ENCODE peak calls at places on chromosomes 12 and 14, in eight cellular contexts. I is tibial nerve, X is adrenal gland, J is gastrocnemius medialis, U is uterus, Z is A549, B is suprapubic skin, G is IMR-90. K is an unnamed sample.
A peak's percentile ranks its signal among the peaks of the same experiment; 100 is the strongest.

GRCh38 chr12:121767525-121768016 is 25.9 kb downstream of the RHOF start:
- DNase-seq in Z (no peak), I (peak; percentile 26), U (peak; percentile 66), B (no peak), G (peak; percentile 81), J (no peak), X (peak; percentile 81), K (no peak)

GRCh38 chr12:55717397-55718007 is 1.7 kb downstream of the BLOC1S1 start:
- DNase-seq in X (no peak), Z (no peak), I (no peak), U (no peak), J (peak; percentile 49), B (no peak), G (peak; percentile 86), K (no peak)

GRCh38 chr12:15688838-15689237 is 100.3 kb downstream of the EPS8 start:
- DNase-seq in J (no peak), I (no peak), B (no peak), G (no peak), U (no peak), Z (no peak), X (no peak), K (no peak)

GRCh38 chr14:54922598-54922997 is 20.0 kb upstream of the GCH1 start:
- DNase-seq in B (no peak), I (no peak), G (peak; percentile 27), X (peak; percentile 69), U (no peak), Z (no peak), J (no peak), K (no peak)

GRCh38 chr12:56836800-56837663 is 73.9 kb downstream of the HSD17B6 start:
- DNase-seq in I (no peak), Z (no peak), B (no peak), G (peak; percentile 72), X (no peak), U (no peak), J (no peak), K (no peak)

GRCh38 chr12:38954119-38954746 is 48.8 kb upstream of the CPNE8 start:
- DNase-seq in X (no peak), U (no peak), G (no peak), I (no peak), J (no peak), B (no peak), Z (no peak), K (no peak)

GRCh38 chr14:22887260-22887989 is 4.4 kb downstream of the REM2 start:
- DNase-seq in X (peak; percentile 89), Z (peak; percentile 67), B (no peak), G (peak; percentile 75), J (no peak), I (no peak), U (peak; percentile 52), K (no peak)

GRCh38 chr14:93018401-93018800 is 95.5 kb downstream of the CHGA start:
- DNase-seq in J (no peak), Z (no peak), U (no peak), X (no peak), G (no peak), I (no peak), B (no peak), K (no peak)

GRCh38 chr12:102300824-102301461 is 103.3 kb upstream of the PMCH start:
- DNase-seq in J (no peak), I (no peak), B (no peak), U (no peak), Z (peak; percentile 12), X (no peak), G (peak; percentile 73), K (no peak)

GRCh38 chr12:49872381-49872780 is 29.5 kb upstream of the BCDIN3D start:
- DNase-seq in U (no peak), X (peak; percentile 48), B (no peak), I (no peak), Z (no peak), J (no peak), G (no peak), K (no peak)

GRCh38 chr12:6167327-6168280 is 32.6 kb upstream of the CD9 start:
- DNase-seq in G (peak; percentile 99), Z (peak; percentile 44), B (peak; percentile 80), X (peak; percentile 89), J (peak; percentile 54), U (peak; percentile 38), I (no peak), K (no peak)

GRCh38 chr12:117875652-117876491 is 92.9 kb downstream of the KSR2 start:
- DNase-seq in B (no peak), X (peak; percentile 79), I (no peak), J (no peak), U (no peak), G (peak; percentile 3), Z (no peak), K (no peak)

GRCh38 chr12:26203167-26203566 is 7.8 kb downstream of the SSPN start:
- DNase-seq in J (no peak), B (no peak), X (no peak), Z (no peak), U (no peak), G (no peak), I (no peak), K (no peak)

GRCh38 chr14:95828649-95829265 is 47.9 kb upstream of the TUNAR start:
- DNase-seq in G (no peak), U (no peak), J (no peak), Z (no peak), X (no peak), B (no peak), I (no peak), K (peak; percentile 90)

GRCh38 chr14:30921305-30921704 is 46.9 kb downstream of the COCH start:
- DNase-seq in B (no peak), U (no peak), G (peak; percentile 28), J (no peak), X (no peak), Z (no peak), I (no peak), K (no peak)

DNA sequence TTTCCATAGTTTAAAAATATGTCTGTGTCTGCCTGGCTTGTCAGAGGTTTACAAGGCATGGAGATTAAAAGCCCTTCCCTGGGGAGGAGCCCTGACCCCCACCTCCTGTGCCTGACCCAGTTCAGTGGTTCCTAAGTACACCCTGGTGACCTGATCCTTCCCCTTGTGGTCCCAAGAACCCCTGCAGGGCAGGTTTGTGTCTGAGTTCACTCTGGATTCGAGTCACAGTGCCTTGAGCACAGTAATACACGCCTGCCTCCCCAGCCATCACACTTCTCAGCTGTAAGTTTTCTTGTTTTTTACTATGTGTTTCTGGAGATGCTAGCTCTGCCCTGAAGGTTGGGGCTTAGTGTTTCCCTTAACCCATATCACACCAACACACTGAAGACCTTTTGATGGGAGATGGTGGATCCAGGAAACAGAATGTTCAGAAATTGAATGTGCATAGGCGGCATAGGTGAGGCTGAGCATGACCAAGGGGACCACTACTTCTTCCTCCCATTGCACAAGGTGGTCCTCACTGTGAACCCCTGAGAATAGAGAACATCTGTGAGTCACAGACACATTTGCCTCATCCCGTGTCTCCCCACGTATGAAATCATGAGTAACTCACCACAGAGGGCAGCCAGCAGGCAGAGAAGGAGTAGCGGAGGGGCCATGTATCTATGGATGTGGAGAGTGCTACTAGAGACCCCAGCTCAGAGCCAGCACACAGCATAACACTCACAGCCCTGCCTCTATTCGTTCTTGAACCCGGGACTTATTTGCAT is 962.9 kb downstream of the TMEM121 start:
- DNase-seq in Z (no peak), U (no peak), J (no peak), I (no peak), G (no peak), B (no peak), X (no peak), K (peak; percentile 84)
- H3K9me3 ChIP-seq in Z (no peaks in the 10 kb centered on the region), U (no peaks in the 10 kb centered on the region), J (no peaks in the 10 kb centered on the region), I (no peaks in the 10 kb centered on the region), G (peaks cover 19% of the 10 kb centered on the region), B (no peaks in the 10 kb centered on the region), X (no peaks in the 10 kb centered on the region), K (no peaks in the 10 kb centered on the region)

GRCh38 chr12:46367351-46368029 is 5.1 kb downstream of the SLC38A2 start:
- DNase-seq in U (no peak), G (no peak), X (no peak), I (no peak), Z (no peak), B (no peak), J (no peak), K (no peak)

GRCh38 chr12:46364777-46365580 is 7.6 kb downstream of the SLC38A2 start:
- DNase-seq in B (no peak), G (peak; percentile 85), I (peak; percentile 36), J (peak; percentile 35), Z (no peak), U (no peak), X (peak; percentile 81), K (no peak)

GRCh38 chr12:46368138-46368537 is 4.4 kb downstream of the SLC38A2 start:
- DNase-seq in I (no peak), U (no peak), X (no peak), G (no peak), J (no peak), Z (no peak), B (no peak), K (no peak)

GRCh38 chr12:46365951-46366379 is 6.6 kb downstream of the SLC38A2 start:
- DNase-seq in U (no peak), G (no peak), I (no peak), B (no peak), X (no peak), Z (no peak), J (no peak), K (no peak)

GRCh38 chr12:46366771-46367170 is 5.8 kb downstream of the SLC38A2 start:
- DNase-seq in J (no peak), G (no peak), B (no peak), X (no peak), U (no peak), I (no peak), Z (no peak), K (no peak)
- TF ChIP-seq POLR2A in J (no peak), G (no peak), B (no peak), X (peak; percentile 26), U (no peak), I (no peak), Z (no peak), K (no peak)

GRCh38 chr12:83265798-83266197 is 579.1 kb downstream of the TMTC2 start:
- DNase-seq in X (no peak), J (no peak), Z (no peak), B (no peak), U (no peak), G (no peak), I (no peak), K (no peak)

GRCh38 chr12:83256581-83256980 is 569.9 kb downstream of the TMTC2 start:
- DNase-seq in J (no peak), X (no peak), Z (no peak), U (no peak), I (no peak), B (no peak), G (no peak), K (no peak)

GRCh38 chr12:83261998-83262397 is 575.3 kb downstream of the TMTC2 start:
- DNase-seq in J (no peak), Z (no peak), G (no peak), X (no peak), B (no peak), I (no peak), U (no peak), K (no peak)
- TF ChIP-seq CTCF in J (no peak), Z (no peak), G (no peak), X (no peak), B (no peak), I (no peak), U (no peak), K (no peak)

DNA sequence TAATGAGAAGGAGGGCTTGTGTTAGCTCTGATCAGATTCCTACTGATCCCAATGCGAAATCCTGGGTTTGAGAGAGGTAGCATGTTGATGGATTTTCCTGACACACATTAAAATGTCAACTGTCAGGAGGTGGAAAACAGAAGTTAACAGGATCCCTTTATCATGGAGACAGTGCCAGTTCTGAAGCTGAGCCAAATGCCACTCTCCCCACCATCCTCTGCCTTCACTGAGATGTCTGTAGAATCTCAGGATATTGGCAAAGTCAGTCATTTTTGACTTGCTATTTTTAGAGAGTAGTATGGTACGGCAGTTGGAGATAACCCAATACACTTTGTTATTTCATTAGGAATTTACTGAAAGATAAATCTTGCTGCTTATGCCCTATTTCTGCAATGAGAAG is 1816.2 kb upstream of the FLRT2 start:
- DNase-seq in U (no peak), G (no peak), Z (no peak), X (no peak), B (no peak), I (no peak), J (no peak), K (no peak)
- H3K9me3 ChIP-seq in U (no peaks in the 10 kb centered on the region), G (no peaks in the 10 kb centered on the region), Z (no peaks in the 10 kb centered on the region), X (no peaks in the 10 kb centered on the region), B (no peaks in the 10 kb centered on the region), I (no peaks in the 10 kb centered on the region), J (no peaks in the 10 kb centered on the region), K (no peaks in the 10 kb centered on the region)